ENCODE peak calls at places on chromosomes 2 and 18, in four cellular contexts. O is ascending aorta, Y is colonic mucosa, U is tibial artery. B is an unnamed sample.
A peak's percentile ranks its signal among the peaks of the same experiment; 100 is the strongest.

GRCh38 chr2:207847807-207848544 is 78.3 kb upstream of the FZD5 start:
- DNase-seq in O (no peak), Y (peak; percentile 83), U (no peak), B (no peak)

GRCh38 chr18:51091270-51091669 is 61.3 kb downstream of the SMAD4 start:
- DNase-seq in O (no peak), Y (no peak), U (no peak), B (no peak)

GRCh38 chr2:228017784-228018183 is 146.4 kb downstream of the DAW1 start:
- DNase-seq in O (no peak), Y (no peak), U (no peak), B (no peak)

GRCh38 chr2:133063792-133064191 is 393.8 kb upstream of the LYPD1 start:
- DNase-seq in O (no peak), Y (no peak), U (no peak), B (no peak)

GRCh38 chr18:77993188-77993981 is 743.7 kb downstream of the GALR1 start:
- DNase-seq in O (no peak), Y (no peak), U (no peak), B (no peak)

GRCh38 chr18:48521723-48522122 is 17.1 kb upstream of the CTIF start:
- DNase-seq in O (no peak), Y (no peak), U (no peak), B (no peak)

GRCh38 chr2:67984600-67984999 is 78.2 kb downstream of the C1D start:
- DNase-seq in O (no peak), Y (no peak), U (no peak), B (no peak)

GRCh38 chr2:46387886-46388515 is 90.8 kb downstream of the EPAS1 start:
- DNase-seq in O (peak; percentile 42), Y (no peak), U (no peak), B (no peak)

GRCh38 chr2:62934501-62934900 is 116.1 kb upstream of the OTX1 start:
- DNase-seq in O (no peak), Y (no peak), U (no peak), B (peak; percentile 68)

GRCh38 chr2:97716695-97717617 is 3.6 kb downstream of the ZAP70 start:
- DNase-seq in O (no peak), Y (no peak), U (peak; percentile 57), B (no peak)

GRCh38 chr18:77020561-77020960 is 112.0 kb downstream of the MBP start:
- DNase-seq in O (no peak), Y (no peak), U (no peak), B (no peak)

GRCh38 chr18:63613420-63613819 is 26.3 kb downstream of the SERPINB13 start:
- DNase-seq in O (no peak), Y (no peak), U (no peak), B (no peak)

GRCh38 chr2:229297284-229297683 is 26.2 kb upstream of the PID1 start:
- DNase-seq in O (peak; percentile 73), Y (no peak), U (no peak), B (peak; percentile 50)

DNA sequence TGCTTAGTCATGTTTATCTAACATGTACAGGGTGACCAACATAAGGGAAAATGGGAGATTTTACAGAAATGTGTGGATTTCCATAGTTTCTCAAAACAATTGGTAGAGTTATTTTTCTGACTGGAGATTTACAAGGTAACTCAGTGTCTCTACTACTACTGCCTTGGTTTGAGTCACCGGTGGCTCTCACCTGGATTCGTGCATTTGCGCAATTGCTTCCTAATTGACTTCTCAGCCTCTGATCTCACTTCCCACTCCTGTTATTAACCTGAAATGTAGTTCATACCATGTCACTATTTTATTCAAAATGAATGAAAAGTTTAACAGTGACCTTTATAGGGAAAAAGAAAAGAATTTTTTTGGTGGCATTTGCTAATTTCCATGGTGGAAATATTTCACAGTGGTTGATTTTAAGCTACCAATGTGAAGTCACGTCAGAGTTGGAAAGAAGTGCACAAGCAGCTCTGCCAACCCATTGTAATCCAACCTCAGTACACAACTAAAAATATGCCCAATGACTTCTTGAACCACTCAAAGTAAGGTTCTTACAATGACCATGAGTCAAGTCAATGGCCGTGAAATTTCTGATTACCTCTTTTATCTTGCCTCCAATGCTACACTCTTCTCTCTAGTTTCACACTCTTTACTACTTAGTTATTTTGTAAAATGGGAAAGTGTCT is 94.0 kb downstream of the NYAP2 start:
- DNase-seq in O (no peak), Y (no peak), U (no peak), B (no peak)
- H3K4me3 ChIP-seq in O (no peak overlapping the region), Y (no peak overlapping the region), U (no peak overlapping the region), B (no peak overlapping the region)

DNA sequence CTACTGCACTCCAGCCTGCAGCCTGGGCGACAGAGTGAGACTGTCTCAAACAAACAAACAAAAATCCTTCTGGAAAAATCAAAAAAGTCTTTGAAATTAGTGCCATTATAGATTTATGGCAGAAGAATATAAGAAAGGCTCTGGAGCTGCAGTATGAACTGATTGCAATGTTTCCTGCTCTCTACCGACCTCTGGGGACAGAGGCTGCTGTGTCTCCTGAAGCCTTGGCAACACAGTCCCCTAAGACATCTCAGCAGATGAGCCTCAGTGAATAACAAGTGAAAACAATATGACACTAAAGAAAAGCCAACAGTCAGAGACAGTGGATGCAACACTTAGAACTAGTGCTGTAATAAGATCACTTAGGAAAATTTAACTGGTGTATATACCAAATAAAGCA is 494.9 kb upstream of the LRATD1 start:
- DNase-seq in O (no peak), Y (no peak), U (no peak), B (no peak)
- TF ChIP-seq CTCF in O (no peak), Y (no peak), U (no peak), B (no peak)

DNA sequence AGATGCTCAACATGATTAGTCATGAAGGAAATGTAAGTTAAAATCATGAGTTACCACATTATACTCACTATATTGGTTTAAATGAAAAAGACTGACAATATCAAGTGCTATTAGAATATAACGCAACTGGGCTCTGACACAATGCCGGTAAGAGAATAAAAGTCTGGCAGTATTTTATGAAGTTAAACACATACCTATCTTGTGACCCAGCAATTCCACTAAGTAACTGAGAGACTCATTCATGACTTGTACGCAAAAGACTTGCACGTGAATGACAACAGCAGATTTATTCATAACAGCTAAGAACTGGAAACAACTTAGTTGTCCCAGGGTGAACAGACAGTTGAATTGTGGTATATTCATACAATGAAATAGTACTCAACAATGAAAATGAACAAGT is 342.1 kb downstream of the SLC4A3 start:
- DNase-seq in O (no peak), Y (no peak), U (no peak), B (peak; percentile 85)
- H3K4me3 ChIP-seq in O (no peak overlapping the region), Y (no peak overlapping the region), U (no peak overlapping the region), B (no peak overlapping the region)

GRCh38 chr2:224062481-224063307 is 23.6 kb upstream of the SERPINE2 start:
- DNase-seq in O (no peak), Y (no peak), U (no peak), B (no peak)
- TF ChIP-seq CTCF in O (no peak), Y (no peak), U (no peak), B (no peak)

B was measured in fibroblast of mammary gland.